ENCODE peak calls at places on chromosomes 11 and 22, in five cellular contexts. One of them, this sample, is unnamed. For H3K4me1, the result is how much of the 10 kb centered on the place peaks cover.

GRCh38 chr11:12143461-12144258 is 33.3 kb downstream of the MICAL2 start:
- DNase-seq in aorta: no peak
- DNase-seq in lung: no peak
- DNase-seq in thoracic aorta: no peak
- DNase-seq in A549: no peak
- DNase-seq in this sample: no peak

GRCh38 chr11:62726156-62727006 is 876 bp downstream of the HNRNPUL2 start:
- DNase-seq in lung: no peak
- DNase-seq in thoracic aorta: no peak
- DNase-seq in aorta: no peak
- DNase-seq in A549: no peak
- DNase-seq in this sample: peak

GRCh38 chr11:123483058-123483457 is 53.0 kb downstream of the GRAMD1B start:
- DNase-seq in lung: no peak
- DNase-seq in thoracic aorta: no peak
- DNase-seq in aorta: no peak
- DNase-seq in A549: peak
- DNase-seq in this sample: no peak

GRCh38 chr11:871472-871871 is 28.8 kb downstream of the TSPAN4 start:
- DNase-seq in thoracic aorta: no peak
- DNase-seq in lung: no peak
- DNase-seq in aorta: no peak
- DNase-seq in A549: no peak
- DNase-seq in this sample: no peak

GRCh38 chr11:26793517-26793916 is 71.7 kb upstream of the SLC5A12 start:
- DNase-seq in thoracic aorta: no peak
- DNase-seq in aorta: no peak
- DNase-seq in A549: no peak
- DNase-seq in lung: no peak
- DNase-seq in this sample: no peak

GRCh38 chr11:122714484-122714883 is 59.0 kb downstream of the UBASH3B start:
- DNase-seq in thoracic aorta: no peak
- DNase-seq in aorta: no peak
- DNase-seq in A549: no peak
- DNase-seq in lung: peak
- DNase-seq in this sample: no peak

GRCh38 chr22:32866953-32867352 is 65.4 kb downstream of the TIMP3 start:
- DNase-seq in aorta: no peak
- DNase-seq in thoracic aorta: no peak
- DNase-seq in lung: no peak
- DNase-seq in A549: no peak
- DNase-seq in this sample: no peak

GRCh38 chr11:33701831-33702230 is 1.2 kb upstream of the C11orf91 start:
- DNase-seq in aorta: no peak
- DNase-seq in lung: no peak
- DNase-seq in thoracic aorta: no peak
- DNase-seq in A549: no peak
- DNase-seq in this sample: no peak

GRCh38 chr11:41486436-41486835 is 27.0 kb upstream of the LRRC4C start:
- DNase-seq in aorta: no peak
- DNase-seq in A549: no peak
- DNase-seq in thoracic aorta: no peak
- DNase-seq in lung: no peak
- DNase-seq in this sample: no peak

GRCh38 chr22:48276933-48277867 is 1514.8 kb downstream of the TBC1D22A start:
- DNase-seq in A549: no peak
- DNase-seq in thoracic aorta: no peak
- DNase-seq in lung: no peak
- DNase-seq in aorta: no peak
- DNase-seq in this sample: no peak

GRCh38 chr11:113994077-113994954 is 19.4 kb downstream of the HTR3A start:
- DNase-seq in lung: no peak
- DNase-seq in thoracic aorta: no peak
- DNase-seq in A549: peak
- DNase-seq in aorta: no peak
- DNase-seq in this sample: no peak

GRCh38 chr11:65885808-65886536 is 2.3 kb downstream of the FIBP start:
- DNase-seq in thoracic aorta: no peak
- DNase-seq in A549: no peak
- DNase-seq in aorta: no peak
- DNase-seq in lung: no peak
- DNase-seq in this sample: no peak

GRCh38 chr11:65887026-65887722 is 1.1 kb downstream of the FIBP start:
- DNase-seq in aorta: no peak
- DNase-seq in thoracic aorta: no peak
- DNase-seq in A549: no peak
- DNase-seq in lung: no peak
- DNase-seq in this sample: no peak

GRCh38 chr11:65885231-65885630 is 3.0 kb downstream of the FIBP start:
- DNase-seq in thoracic aorta: no peak
- DNase-seq in lung: no peak
- DNase-seq in aorta: no peak
- DNase-seq in A549: no peak
- DNase-seq in this sample: no peak

GRCh38 chr11:65888163-65888814 is at the start of gene FIBP:
- DNase-seq in thoracic aorta: peak
- DNase-seq in A549: peak
- DNase-seq in aorta: peak
- DNase-seq in lung: peak
- DNase-seq in this sample: peak

GRCh38 chr11:65887723-65888162 is 528 bp downstream of the FIBP start:
- DNase-seq in aorta: no peak
- DNase-seq in A549: no peak
- DNase-seq in thoracic aorta: no peak
- DNase-seq in lung: no peak
- DNase-seq in this sample: no peak
- H3K4me1 ChIP-seq in aorta: under half
- H3K4me1 ChIP-seq in A549: under half
- H3K4me1 ChIP-seq in thoracic aorta: half or more
- H3K4me1 ChIP-seq in lung: under half
- H3K4me1 ChIP-seq in this sample: under half

GRCh38 chr11:47268448-47269001 is 1.4 kb upstream of the MADD start:
- DNase-seq in lung: no peak
- DNase-seq in aorta: no peak
- DNase-seq in A549: no peak
- DNase-seq in thoracic aorta: no peak
- DNase-seq in this sample: no peak
- H3K4me3 ChIP-seq in lung: no peak
- H3K4me3 ChIP-seq in aorta: no peak
- H3K4me3 ChIP-seq in A549: peak
- H3K4me3 ChIP-seq in thoracic aorta: peak
- H3K4me3 ChIP-seq in this sample: peak

GRCh38 chr11:20026629-20027545 is 133.4 kb downstream of the DBX1 start:
- DNase-seq in A549: no peak
- DNase-seq in lung: no peak
- DNase-seq in thoracic aorta: no peak
- DNase-seq in aorta: no peak
- DNase-seq in this sample: no peak
- H3K4me1 ChIP-seq in A549: half or more
- H3K4me1 ChIP-seq in lung: under half
- H3K4me1 ChIP-seq in thoracic aorta: half or more
- H3K4me1 ChIP-seq in aorta: under half
- H3K4me1 ChIP-seq in this sample: under half

GRCh38 chr22:45273452-45274075 is 11.2 kb upstream of the UPK3A start:
- DNase-seq in aorta: peak
- DNase-seq in thoracic aorta: no peak
- DNase-seq in lung: no peak
- DNase-seq in A549: no peak
- DNase-seq in this sample: no peak
- H3K4me3 ChIP-seq in aorta: no peak
- H3K4me3 ChIP-seq in thoracic aorta: no peak
- H3K4me3 ChIP-seq in lung: no peak
- H3K4me3 ChIP-seq in A549: no peak
- H3K4me3 ChIP-seq in this sample: no peak

GRCh38 chr22:37747715-37748100 is 50.9 kb downstream of the TRIOBP start:
- DNase-seq in aorta: no peak
- DNase-seq in thoracic aorta: no peak
- DNase-seq in lung: no peak
- DNase-seq in A549: no peak
- DNase-seq in this sample: no peak
- H3K4me1 ChIP-seq in aorta: under half
- H3K4me1 ChIP-seq in thoracic aorta: half or more
- H3K4me1 ChIP-seq in lung: under half
- H3K4me1 ChIP-seq in A549: half or more
- H3K4me1 ChIP-seq in this sample: under half

GRCh38 chr22:38700271-38700788 is 413 bp downstream of the JOSD1 start:
- DNase-seq in lung: peak
- DNase-seq in thoracic aorta: no peak
- DNase-seq in aorta: peak
- DNase-seq in A549: no peak
- DNase-seq in this sample: no peak
- H3K4me3 ChIP-seq in lung: peak
- H3K4me3 ChIP-seq in thoracic aorta: peak
- H3K4me3 ChIP-seq in aorta: peak
- H3K4me3 ChIP-seq in A549: peak
- H3K4me3 ChIP-seq in this sample: peak

This sample was measured in prostate gland.